ENCODE peak calls at places on chromosomes 7 and 10, in four cellular contexts. One of them, this sample, is unnamed.

GRCh38 chr10:131905603-131906268 is 4.9 kb downstream of the PPP2R2D start:
- DNase-seq in NB4: no peak
- DNase-seq in right lobe of liver: no peak
- DNase-seq in adrenal gland: no peak
- DNase-seq in this sample: no peak

GRCh38 chr7:50197547-50197946 is 104.5 kb upstream of the ZPBP start:
- DNase-seq in right lobe of liver: no peak
- DNase-seq in adrenal gland: peak
- DNase-seq in NB4: peak
- DNase-seq in this sample: no peak

GRCh38 chr10:87925570-87925969 is 62.1 kb downstream of the PTEN start:
- DNase-seq in adrenal gland: no peak
- DNase-seq in NB4: no peak
- DNase-seq in right lobe of liver: no peak
- DNase-seq in this sample: no peak

GRCh38 chr7:1536768-1537630 is 6.5 kb downstream of the MAFK start:
- DNase-seq in adrenal gland: peak
- DNase-seq in NB4: no peak
- DNase-seq in right lobe of liver: peak
- DNase-seq in this sample: no peak

GRCh38 chr10:3077940-3078630 is 10.7 kb downstream of the PFKP start:
- DNase-seq in right lobe of liver: no peak
- DNase-seq in adrenal gland: no peak
- DNase-seq in NB4: no peak
- DNase-seq in this sample: no peak

GRCh38 chr7:896346-897075 is 20.2 kb downstream of the GET4 start:
- DNase-seq in NB4: no peak
- DNase-seq in adrenal gland: no peak
- DNase-seq in right lobe of liver: no peak
- DNase-seq in this sample: no peak

GRCh38 chr7:137923380-137923779 is 76.6 kb upstream of the DGKI start:
- DNase-seq in NB4: no peak
- DNase-seq in right lobe of liver: no peak
- DNase-seq in adrenal gland: no peak
- DNase-seq in this sample: peak

GRCh38 chr10:122323941-122324675 is 50.4 kb upstream of the PLEKHA1 start:
- DNase-seq in NB4: peak
- DNase-seq in adrenal gland: no peak
- DNase-seq in right lobe of liver: no peak
- DNase-seq in this sample: no peak

GRCh38 chr7:130473877-130474276 is 18.0 kb upstream of the MEST start:
- DNase-seq in adrenal gland: no peak
- DNase-seq in NB4: no peak
- DNase-seq in right lobe of liver: no peak
- DNase-seq in this sample: no peak

GRCh38 chr7:154744226-154744860 is 258.6 kb downstream of the PAXIP1 start:
- DNase-seq in NB4: peak
- DNase-seq in right lobe of liver: no peak
- DNase-seq in adrenal gland: peak
- DNase-seq in this sample: peak

GRCh38 chr7:151202836-151203235 is 7.5 kb downstream of the H2BK1 start:
- DNase-seq in right lobe of liver: no peak
- DNase-seq in NB4: no peak
- DNase-seq in adrenal gland: no peak
- DNase-seq in this sample: no peak

GRCh38 chr7:151199196-151199874 is 11.0 kb downstream of the H2BK1 start:
- DNase-seq in right lobe of liver: no peak
- DNase-seq in adrenal gland: no peak
- DNase-seq in NB4: no peak
- DNase-seq in this sample: no peak

GRCh38 chr7:151201344-151201743 is 8.9 kb downstream of the H2BK1 start:
- DNase-seq in adrenal gland: no peak
- DNase-seq in NB4: no peak
- DNase-seq in right lobe of liver: no peak
- DNase-seq in this sample: no peak

GRCh38 chr7:151204383-151205032 is 5.8 kb downstream of the H2BK1 start:
- DNase-seq in NB4: no peak
- DNase-seq in adrenal gland: no peak
- DNase-seq in right lobe of liver: no peak
- DNase-seq in this sample: no peak

DNA sequence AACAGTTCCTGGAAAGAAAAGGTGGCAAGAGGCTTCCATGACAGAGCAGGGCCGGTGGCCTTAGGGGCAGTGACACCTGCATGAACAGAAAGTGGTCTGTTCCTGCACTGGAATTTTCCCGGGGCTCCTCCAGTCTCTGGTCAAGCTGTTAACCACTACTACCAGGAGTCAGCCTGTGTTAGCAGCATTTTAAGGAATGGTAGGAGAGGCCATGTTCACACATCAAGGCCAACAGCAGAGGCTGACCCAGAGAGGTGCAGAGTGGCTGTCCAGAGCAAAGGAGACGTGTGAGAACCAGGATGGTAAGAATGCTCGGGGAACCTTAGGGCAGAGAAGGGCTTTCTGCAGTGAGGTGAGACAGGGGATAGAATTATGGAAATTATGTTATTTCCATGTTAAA is 8.5 kb downstream of the H2BK1 start:
- DNase-seq in NB4: no peak
- DNase-seq in adrenal gland: no peak
- DNase-seq in right lobe of liver: no peak
- DNase-seq in this sample: no peak
- TF ChIP-seq POLR2A in NB4: no peak
- TF ChIP-seq POLR2A in adrenal gland: no peak
- TF ChIP-seq POLR2A in right lobe of liver: no peak
- TF ChIP-seq POLR2A in this sample: no peak

GRCh38 chr7:143183024-143183423 is at the start of gene TAS2R39:
- DNase-seq in right lobe of liver: no peak
- DNase-seq in adrenal gland: no peak
- DNase-seq in NB4: no peak
- DNase-seq in this sample: no peak

GRCh38 chr7:143188994-143189393 is 5.8 kb downstream of the TAS2R39 start:
- DNase-seq in adrenal gland: no peak
- DNase-seq in right lobe of liver: no peak
- DNase-seq in NB4: no peak
- DNase-seq in this sample: no peak

GRCh38 chr7:143181349-143181748 is 1.9 kb upstream of the TAS2R39 start:
- DNase-seq in NB4: no peak
- DNase-seq in right lobe of liver: no peak
- DNase-seq in adrenal gland: no peak
- DNase-seq in this sample: no peak

GRCh38 chr7:143185551-143185950 is 2.3 kb downstream of the TAS2R39 start:
- DNase-seq in NB4: no peak
- DNase-seq in adrenal gland: no peak
- DNase-seq in right lobe of liver: no peak
- DNase-seq in this sample: no peak
- TF ChIP-seq POLR2A in NB4: no peak
- TF ChIP-seq POLR2A in adrenal gland: no peak
- TF ChIP-seq POLR2A in right lobe of liver: no peak
- TF ChIP-seq POLR2A in this sample: no peak

GRCh38 chr7:98251844-98252639 is at the start of gene TECPR1:
- DNase-seq in adrenal gland: peak
- DNase-seq in right lobe of liver: peak
- DNase-seq in NB4: peak
- DNase-seq in this sample: peak
- TF ChIP-seq POLR2A in adrenal gland: no peak
- TF ChIP-seq POLR2A in right lobe of liver: peak
- TF ChIP-seq POLR2A in NB4: peak
- TF ChIP-seq POLR2A in this sample: peak

GRCh38 chr7:74254858-74255379 is 720 bp upstream of the RFC2 start:
- DNase-seq in right lobe of liver: no peak
- DNase-seq in NB4: peak
- DNase-seq in adrenal gland: no peak
- DNase-seq in this sample: no peak

GRCh38 chr7:74252893-74253292 is 1.3 kb downstream of the RFC2 start:
- DNase-seq in right lobe of liver: peak
- DNase-seq in NB4: no peak
- DNase-seq in adrenal gland: no peak
- DNase-seq in this sample: no peak

GRCh38 chr7:74253975-74254857 is at the start of gene RFC2:
- DNase-seq in NB4: peak
- DNase-seq in right lobe of liver: peak
- DNase-seq in adrenal gland: peak
- DNase-seq in this sample: peak

GRCh38 chr7:74256446-74257408 is 2.5 kb upstream of the RFC2 start:
- DNase-seq in adrenal gland: peak
- DNase-seq in NB4: peak
- DNase-seq in right lobe of liver: no peak
- DNase-seq in this sample: no peak

DNA sequence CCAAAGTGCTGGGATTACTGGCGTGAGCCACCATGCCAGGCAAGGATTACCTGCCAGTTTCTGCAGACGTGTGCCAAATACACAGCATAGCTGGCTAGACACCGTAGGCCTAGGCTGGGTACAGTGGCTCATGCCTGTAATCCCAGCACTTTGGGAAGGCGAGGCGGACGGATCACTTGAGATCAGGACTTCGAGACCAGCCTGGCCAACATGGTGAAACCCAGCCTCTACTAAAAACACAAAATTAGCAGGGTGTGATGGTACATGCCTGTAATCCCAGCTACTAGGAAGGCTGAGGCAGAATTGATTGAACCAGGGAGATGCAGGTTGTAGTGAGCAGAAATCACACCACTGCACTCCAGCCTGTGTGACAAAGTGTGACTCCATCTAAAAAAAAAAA is 868 bp downstream of the RFC2 start:
- DNase-seq in NB4: no peak
- DNase-seq in right lobe of liver: no peak
- DNase-seq in adrenal gland: no peak
- DNase-seq in this sample: no peak
- TF ChIP-seq POLR2A in NB4: no peak
- TF ChIP-seq POLR2A in right lobe of liver: no peak
- TF ChIP-seq POLR2A in adrenal gland: no peak
- TF ChIP-seq POLR2A in this sample: no peak

DNA sequence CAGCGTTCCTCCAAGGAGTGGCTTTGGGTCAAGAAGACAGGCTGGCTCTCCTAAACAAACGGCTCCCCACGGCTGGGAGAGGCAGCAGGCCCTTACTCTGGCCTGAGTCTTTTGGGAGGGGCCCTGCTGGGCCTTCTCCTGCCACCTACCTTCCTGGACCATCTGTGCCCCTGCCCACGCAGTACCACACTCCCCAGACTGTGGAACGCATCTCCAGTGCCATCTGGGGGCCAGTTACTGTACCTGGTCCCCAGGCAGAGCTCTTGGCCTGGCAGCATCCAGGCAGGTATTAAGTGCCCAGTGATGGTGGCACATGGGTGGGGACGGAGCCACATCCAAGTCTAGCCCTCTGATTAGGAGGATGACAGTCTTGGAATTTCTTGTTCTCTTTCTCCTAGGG is 14.4 kb downstream of the ALKBH4 start:
- DNase-seq in NB4: no peak
- DNase-seq in adrenal gland: no peak
- DNase-seq in right lobe of liver: no peak
- DNase-seq in this sample: no peak
- TF ChIP-seq POLR2A in NB4: no peak
- TF ChIP-seq POLR2A in adrenal gland: no peak
- TF ChIP-seq POLR2A in right lobe of liver: no peak
- TF ChIP-seq POLR2A in this sample: no peak

GRCh38 chr10:97498841-97499560 is at the start of gene UBTD1:
- DNase-seq in adrenal gland: peak
- DNase-seq in right lobe of liver: peak
- DNase-seq in NB4: peak
- DNase-seq in this sample: peak
- TF ChIP-seq POLR2A in adrenal gland: no peak
- TF ChIP-seq POLR2A in right lobe of liver: peak
- TF ChIP-seq POLR2A in NB4: no peak
- TF ChIP-seq POLR2A in this sample: no peak

This sample was measured in erythroblast.